ENCODE peak calls at places on chromosomes 1 and 21, in five cellular contexts. J is aorta, R is ecto neural progenitor cell, A is NCI-H187, B is NCI-H345. D is an unnamed sample.

GRCh38 chr1:96048572-96048971 is 673.0 kb upstream of the PTBP2 start:
- DNase-seq in B (no peak), J (no peak), A (no peak), R (no peak), D (no peak)

GRCh38 chr1:62746809-62747138 is 37.2 kb upstream of the ATG4C start:
- DNase-seq in J (no peak), B (no peak), R (no peak), A (no peak), D (no peak)

GRCh38 chr1:204507317-204508105 is 8.7 kb upstream of the MDM4 start:
- DNase-seq in J (peak), B (peak), A (no peak), R (peak), D (no peak)

GRCh38 chr1:109290137-109290536 is 7.2 kb upstream of the PSRC1 start:
- DNase-seq in R (no peak), A (no peak), J (no peak), B (no peak), D (no peak)

GRCh38 chr1:151164732-151165280 is 896 bp downstream of the LYSMD1 start:
- DNase-seq in R (no peak), J (peak), A (no peak), B (no peak), D (no peak)

GRCh38 chr21:39319251-39319756 is 5.9 kb upstream of the BRWD1 start:
- DNase-seq in J (no peak), B (no peak), R (no peak), A (no peak), D (no peak)

GRCh38 chr1:69611316-69611715 is 43.6 kb downstream of the LRRC7 start:
- DNase-seq in B (no peak), J (no peak), A (no peak), R (no peak), D (no peak)

GRCh38 chr1:5511381-5512097 is 480.7 kb downstream of the NPHP4 start:
- DNase-seq in J (no peak), B (no peak), A (no peak), R (no peak), D (no peak)

GRCh38 chr21:28761709-28762356 is 230.8 kb downstream of the LTN1 start:
- DNase-seq in J (no peak), A (no peak), R (no peak), B (no peak), D (no peak)

GRCh38 chr1:117599822-117600221 is 6.0 kb upstream of the TENT5C start:
- DNase-seq in R (no peak), B (peak), A (no peak), J (no peak), D (no peak)

GRCh38 chr21:36260030-36260787 is 59.8 kb upstream of the MORC3 start:
- DNase-seq in J (no peak), R (no peak), A (no peak), B (peak), D (no peak)

GRCh38 chr1:1614204-1614953 is 921 bp upstream of the MIB2 start:
- DNase-seq in B (no peak), J (peak), R (peak), A (no peak), D (no peak)

GRCh38 chr1:84174051-84174556 is 30.0 kb downstream of the PRKACB start:
- DNase-seq in J (no peak), A (no peak), R (no peak), B (no peak), D (no peak)

GRCh38 chr1:70286453-70286852 is 65.3 kb downstream of the SRSF11 start:
- DNase-seq in A (no peak), R (no peak), J (no peak), B (no peak), D (no peak)

GRCh38 chr1:20530901-20531300 is 21.5 kb upstream of the FAM43B start:
- DNase-seq in R (no peak), A (no peak), B (peak), J (no peak), D (no peak)

GRCh38 chr1:93814059-93814794 is 64.8 kb downstream of the DNTTIP2 start:
- DNase-seq in R (peak), J (no peak), B (peak), A (peak), D (no peak)

GRCh38 chr1:58815069-58815679 is 31.3 kb upstream of the JUN start:
- DNase-seq in B (no peak), A (no peak), J (peak), R (peak), D (no peak)

GRCh38 chr1:13930151-13930550 is 230.2 kb downstream of the PRDM2 start:
- DNase-seq in R (no peak), A (no peak), J (no peak), B (peak), D (no peak)

GRCh38 chr1:58874757-58875755 is 91.2 kb upstream of the JUN start:
- DNase-seq in A (no peak), B (peak), J (peak), R (peak), D (no peak)

GRCh38 chr1:205591522-205592351 is 40.1 kb downstream of the ELK4 start:
- DNase-seq in A (peak), J (peak), B (peak), R (peak), D (peak)

GRCh38 chr1:195733408-195733807 is 874.8 kb downstream of the KCNT2 start:
- DNase-seq in R (no peak), A (no peak), J (no peak), B (no peak), D (no peak)

GRCh38 chr21:33817663-33818433 is 97.8 kb downstream of the ATP5PO start:
- DNase-seq in B (peak), A (no peak), J (no peak), R (no peak), D (no peak)

GRCh38 chr1:44594871-44595735 is 79.2 kb downstream of the TMEM53 start:
- DNase-seq in B (peak), R (peak), A (peak), J (peak), D (no peak)

GRCh38 chr1:77832889-77833288 is 53.4 kb downstream of the MIGA1 start:
- DNase-seq in A (no peak), B (peak), R (no peak), J (no peak), D (no peak)

GRCh38 chr1:36513676-36514473 is 31.2 kb upstream of the CSF3R start:
- DNase-seq in J (no peak), R (no peak), A (no peak), B (no peak), D (no peak)

D was measured in vagina.